ENCODE peak calls at places on chromosomes 6 and 20, in six cellular contexts. M is K562, L is ovary, H is stomach, F is A549, E is HepG2. Y is an unnamed sample.

GRCh38 chr20:62159835-62160234 is 16.3 kb downstream of the SS18L1 start:
- DNase-seq in H (no peak), E (no peak), M (peak; percentile 42), L (no peak), F (no peak), Y (no peak)

GRCh38 chr20:51750037-51750769 is 18.0 kb downstream of the ATP9A start:
- DNase-seq in H (peak; percentile 87), L (no peak), E (peak; percentile 96), F (peak; percentile 99), M (no peak), Y (no peak)

GRCh38 chr6:16723833-16724232 is 37.4 kb downstream of the ATXN1 start:
- DNase-seq in E (peak; percentile 71), H (no peak), L (no peak), M (no peak), F (peak; percentile 61), Y (no peak)

GRCh38 chr6:167569879-167570278 is 245.0 kb downstream of the TTLL2 start:
- DNase-seq in M (no peak), E (no peak), L (no peak), F (no peak), H (no peak), Y (peak; percentile 88)

GRCh38 chr6:119186490-119186889 is 108.0 kb upstream of the FAM184A start:
- DNase-seq in E (no peak), F (no peak), H (no peak), L (no peak), M (no peak), Y (no peak)

GRCh38 chr20:47360489-47361267 is 4.2 kb upstream of the ZMYND8 start:
- DNase-seq in H (peak; percentile 86), E (peak; percentile 90), F (peak; percentile 94), M (peak; percentile 99), L (peak; percentile 91), Y (peak; percentile 96)

GRCh38 chr6:99344289-99344688 is 5.2 kb downstream of the FAXC start:
- DNase-seq in H (no peak), M (no peak), F (no peak), E (peak; percentile 9), L (no peak), Y (peak; percentile 55)

GRCh38 chr6:144659202-144659731 is 374.1 kb downstream of the UTRN start:
- DNase-seq in M (peak; percentile 19), F (no peak), H (no peak), L (peak; percentile 55), E (peak; percentile 42), Y (no peak)

GRCh38 chr20:1819311-1820136 is 75.7 kb upstream of the SIRPA start:
- DNase-seq in F (no peak), E (no peak), M (no peak), L (no peak), H (no peak), Y (no peak)

GRCh38 chr6:41055149-41055548 is 2.1 kb downstream of the APOBEC2 start:
- DNase-seq in E (no peak), F (no peak), M (no peak), L (no peak), H (no peak), Y (no peak)

GRCh38 chr6:56017198-56017597 is 141.8 kb upstream of the BMP5 start:
- DNase-seq in H (no peak), E (no peak), M (no peak), L (no peak), F (no peak), Y (no peak)

GRCh38 chr6:154989457-154989856 is 5.7 kb upstream of the TIAM2 start:
- DNase-seq in F (no peak), L (no peak), E (no peak), H (no peak), M (no peak), Y (no peak)

GRCh38 chr6:16547586-16547985 is 213.7 kb downstream of the ATXN1 start:
- DNase-seq in M (no peak), E (no peak), H (no peak), L (no peak), F (no peak), Y (no peak)

GRCh38 chr20:24382330-24382729 is 87.1 kb upstream of the SYNDIG1 start:
- DNase-seq in L (no peak), M (no peak), E (no peak), H (no peak), F (no peak), Y (peak; percentile 77)

GRCh38 chr20:63567382-63568169 is 6.5 kb downstream of the HELZ2 start:
- DNase-seq in F (no peak), L (no peak), E (no peak), H (peak; percentile 59), M (no peak), Y (no peak)

GRCh38 chr6:89843070-89843469 is 13.4 kb downstream of the CASP8AP2 start:
- DNase-seq in F (no peak), H (no peak), L (no peak), E (no peak), M (no peak), Y (no peak)

GRCh38 chr20:60658661-60659060 is 593.4 kb upstream of the CDH4 start:
- DNase-seq in H (no peak), E (no peak), F (no peak), L (no peak), M (no peak), Y (no peak)

GRCh38 chr20:34165246-34165645 is 53.2 kb upstream of the EIF2S2 start:
- DNase-seq in E (no peak), F (no peak), H (no peak), L (no peak), M (no peak), Y (no peak)

GRCh38 chr6:88629838-88630462 is 333.5 kb downstream of the RNGTT start:
- DNase-seq in E (no peak), M (no peak), H (no peak), L (no peak), F (peak; percentile 10), Y (no peak)

GRCh38 chr6:26199057-26199772 is 112.0 kb downstream of the HFE start:
- DNase-seq in M (peak; percentile 95), L (peak; percentile 69), E (peak; percentile 97), H (peak; percentile 68), F (peak; percentile 52), Y (peak; percentile 94)

GRCh38 chr20:60535211-60535610 is 577.0 kb downstream of the CDH26 start:
- DNase-seq in M (no peak), F (no peak), L (no peak), H (no peak), E (no peak), Y (no peak)

GRCh38 chr6:167091149-167092107 is 31.5 kb upstream of the CCR6 start:
- DNase-seq in M (no peak), E (no peak), L (no peak), F (no peak), H (no peak), Y (peak; percentile 77)

GRCh38 chr6:80022803-80023202 is 18.4 kb downstream of the TTK start:
- DNase-seq in H (no peak), E (no peak), L (no peak), M (no peak), F (no peak), Y (no peak)

GRCh38 chr6:159646731-159647130 is 46.3 kb downstream of the SOD2 start:
- DNase-seq in F (no peak), M (no peak), E (no peak), H (no peak), L (no peak), Y (peak; percentile 39)

GRCh38 chr6:136551103-136551502 is 881 bp upstream of the MAP7 start:
- DNase-seq in F (no peak), M (peak; percentile 53), H (no peak), L (no peak), E (no peak), Y (no peak)

GRCh38 chr20:6265204-6265904 is 142.5 kb upstream of the FERMT1 start:
- DNase-seq in F (peak; percentile 35), E (peak; percentile 55), L (no peak), M (peak; percentile 6), H (no peak), Y (no peak)

GRCh38 chr6:9699890-9700289 is 715.0 kb downstream of the TFAP2A start:
- DNase-seq in M (no peak), F (peak; percentile 35), L (no peak), H (no peak), E (no peak), Y (no peak)

GRCh38 chr20:59355242-59355641 is 54.8 kb downstream of the EDN3 start:
- DNase-seq in L (no peak), F (no peak), H (no peak), M (no peak), E (no peak), Y (no peak)

GRCh38 chr6:118982256-118982911 is 47.4 kb upstream of the MCM9 start:
- DNase-seq in F (no peak), E (no peak), H (no peak), L (no peak), M (no peak), Y (no peak)

GRCh38 chr6:81480139-81480538 is 272.3 kb downstream of the TENT5A start:
- DNase-seq in F (no peak), M (no peak), L (no peak), E (no peak), H (no peak), Y (no peak)

GRCh38 chr20:53826597-53827291 is 233.1 kb upstream of the ZNF217 start:
- DNase-seq in M (no peak), L (no peak), E (no peak), F (peak; percentile 72), H (no peak), Y (no peak)

GRCh38 chr20:53660947-53661381 is 67.3 kb upstream of the ZNF217 start:
- DNase-seq in M (no peak), F (no peak), L (peak; percentile 38), H (no peak), E (no peak), Y (no peak)

GRCh38 chr6:35304299-35304698 is 6.7 kb downstream of the DEF6 start:
- DNase-seq in L (no peak), F (no peak), H (no peak), M (no peak), E (no peak), Y (no peak)

GRCh38 chr6:22413681-22414305 is 117.0 kb upstream of the PRL start:
- DNase-seq in H (no peak), L (no peak), M (no peak), F (no peak), E (no peak), Y (no peak)

GRCh38 chr6:108587258-108588059 is 26.7 kb downstream of the FOXO3 start:
- DNase-seq in E (peak; percentile 75), F (peak; percentile 18), M (peak; percentile 46), L (no peak), H (no peak), Y (no peak)
- H3K27ac ChIP-seq in E (peak overlapping the region; percentile 59), F (peak overlapping the region; percentile 50), M (no peak overlapping the region), L (no peak overlapping the region), H (peak overlapping the region; percentile 80), Y (peak overlapping the region; percentile 86)

GRCh38 chr6:36426622-36427021 is 16.0 kb downstream of the PXT1 start:
- DNase-seq in H (no peak), E (peak; percentile 54), F (no peak), M (no peak), L (no peak), Y (no peak)
- TF ChIP-seq EP300 in H (no peak), E (no peak), F (no peak), M (no peak), L (no peak), Y (no peak)

GRCh38 chr6:90890681-90891337 is 303.9 kb upstream of the MAP3K7 start:
- DNase-seq in F (no peak), M (no peak), L (no peak), H (no peak), E (no peak), Y (no peak)
- H3K27ac ChIP-seq in F (no peak overlapping the region), M (no peak overlapping the region), L (no peak overlapping the region), H (no peak overlapping the region), E (no peak overlapping the region), Y (no peak overlapping the region)

GRCh38 chr6:161584929-161585328 is 311.1 kb upstream of the AGPAT4 start:
- DNase-seq in H (no peak), E (no peak), M (no peak), F (no peak), L (no peak), Y (no peak)
- TF ChIP-seq EP300 in H (no peak), E (no peak), M (no peak), F (no peak), L (no peak), Y (no peak)